ENCODE peak calls at places on chromosomes 16 and 17, in four cellular contexts. F, C, G and S are unnamed samples.
A peak's percentile ranks its signal among the peaks of the same experiment; 100 is the strongest.

GRCh38 chr17:82303944-82304808 is 13.2 kb downstream of the CD7 start:
- DNase-seq in F (no peak), C (no peak), G (no peak), S (no peak)

GRCh38 chr17:76138234-76138895 is 2.7 kb downstream of the FOXJ1 start:
- DNase-seq in F (no peak), C (no peak), G (no peak), S (no peak)

GRCh38 chr16:31409433-31409832 is 16.3 kb downstream of the ITGAD start:
- DNase-seq in F (no peak), C (peak; percentile 66), G (no peak), S (no peak)

GRCh38 chr16:86396918-86397317 is 113.4 kb upstream of the FOXF1 start:
- DNase-seq in F (no peak), C (peak; percentile 95), G (no peak), S (no peak)

GRCh38 chr16:65406076-65406475 is 284.2 kb upstream of the CDH11 start:
- DNase-seq in F (no peak), C (no peak), G (no peak), S (no peak)

GRCh38 chr17:36608280-36608679 is 6.9 kb downstream of the MRM1 start:
- DNase-seq in F (no peak), C (no peak), G (no peak), S (no peak)

GRCh38 chr16:88333645-88334516 is 48.9 kb upstream of the ZNF469 start:
- DNase-seq in F (no peak), C (no peak), G (no peak), S (no peak)

GRCh38 chr17:10197721-10198508 is 491 bp downstream of the GAS7 start:
- DNase-seq in F (no peak), C (no peak), G (no peak), S (no peak)

GRCh38 chr17:68759343-68760140 is 158.4 kb upstream of the FAM20A start:
- DNase-seq in F (peak; percentile 94), C (peak; percentile 93), G (peak; percentile 43), S (peak; percentile 89)

GRCh38 chr16:23155445-23156049 is 6.3 kb upstream of the USP31 start:
- DNase-seq in F (no peak), C (no peak), G (no peak), S (no peak)

GRCh38 chr17:522912-523311 is 170.3 kb upstream of the RPH3AL start:
- DNase-seq in F (no peak), C (no peak), G (no peak), S (no peak)

GRCh38 chr17:81160306-81160705 is 5.0 kb upstream of the PVALEF start:
- DNase-seq in F (no peak), C (no peak), G (no peak), S (no peak)

GRCh38 chr16:19003935-19004334 is 20.2 kb downstream of the TMC7 start:
- DNase-seq in F (no peak), C (no peak), G (no peak), S (no peak)